ENCODE peak calls at places on chromosomes 3 and 15, in four cellular contexts. E, R, S and V are unnamed samples.

GRCh38 chr15:63718590-63719035 is 115.1 kb downstream of the HERC1 start:
- DNase-seq in E (no peak), R (no peak), S (no peak), V (no peak)

GRCh38 chr15:57525581-57525980 is 66.1 kb upstream of the MYZAP start:
- DNase-seq in E (no peak), S (no peak), R (no peak), V (no peak)

GRCh38 chr15:55741592-55742497 is 1.1 kb downstream of the PRTG start:
- DNase-seq in S (peak; percentile 70), E (peak; percentile 16), R (no peak), V (peak; percentile 72)

GRCh38 chr3:49025005-49025792 is 3.3 kb downstream of the NDUFAF3 start:
- DNase-seq in E (peak; percentile 79), R (no peak), S (no peak), V (no peak)

GRCh38 chr15:35218215-35218614 is 133.1 kb upstream of the NANOGP8 start:
- DNase-seq in R (no peak), E (no peak), S (no peak), V (no peak)

GRCh38 chr3:78481050-78481449 is 1286.7 kb downstream of the ROBO1 start:
- DNase-seq in S (no peak), E (no peak), R (no peak), V (no peak)

GRCh38 chr3:62874398-62875102 is 666 bp downstream of the CADPS start:
- DNase-seq in S (peak; percentile 56), E (no peak), R (no peak), V (peak; percentile 78)

GRCh38 chr3:159824341-159824740 is 164.3 kb upstream of the IL12A start:
- DNase-seq in E (no peak), R (peak; percentile 56), S (no peak), V (no peak)

GRCh38 chr15:73305331-73306211 is 63.2 kb downstream of the HCN4 start:
- DNase-seq in R (peak; percentile 61), S (peak; percentile 83), E (no peak), V (peak; percentile 89)

GRCh38 chr3:108736821-108737220 is 20.4 kb downstream of the RETNLB start:
- DNase-seq in R (no peak), S (no peak), E (no peak), V (no peak)

GRCh38 chr3:119884161-119884557 is 102.3 kb downstream of the NR1I2 start:
- DNase-seq in E (no peak), R (no peak), S (no peak), V (no peak)

GRCh38 chr3:105473521-105474223 is 107.0 kb downstream of the ALCAM start:
- DNase-seq in E (no peak), S (peak; percentile 51), R (no peak), V (no peak)

GRCh38 chr3:58607816-58608215 is 30.6 kb upstream of the FAM107A start:
- DNase-seq in R (no peak), S (no peak), E (peak; percentile 26), V (no peak)

GRCh38 chr15:85878866-85879265 is 84.1 kb upstream of the KLHL25 start:
- DNase-seq in E (no peak), S (no peak), R (no peak), V (no peak)

GRCh38 chr15:92124669-92125068 is 269.0 kb upstream of the ST8SIA2 start:
- DNase-seq in R (no peak), S (no peak), E (no peak), V (no peak)

GRCh38 chr3:196135693-196136639 is 54.1 kb upstream of the TFRC start:
- DNase-seq in E (no peak), S (no peak), R (no peak), V (no peak)

GRCh38 chr15:41659855-41660234 is 360 bp upstream of the MGA start:
- DNase-seq in E (no peak), R (no peak), S (no peak), V (peak; percentile 66)

GRCh38 chr15:80172401-80172800 is 19.6 kb downstream of the FAH start:
- DNase-seq in E (no peak), S (no peak), R (no peak), V (no peak)

GRCh38 chr15:61157933-61158332 is 71.2 kb downstream of the RORA start:
- DNase-seq in E (no peak), S (no peak), R (no peak), V (no peak)

GRCh38 chr3:129022114-129022994 is 21.2 kb downstream of the EFCC1 start:
- DNase-seq in E (no peak), R (no peak), S (no peak), V (no peak)

GRCh38 chr15:91255788-91256187 is 155.7 kb downstream of the SV2B start:
- DNase-seq in R (no peak), E (no peak), S (no peak), V (no peak)

GRCh38 chr3:72811551-72811950 is 36.7 kb downstream of the SHQ1 start:
- DNase-seq in R (no peak), S (no peak), E (no peak), V (peak; percentile 71)

GRCh38 chr3:56845505-56845904 is 43.8 kb upstream of the ARHGEF3 start:
- DNase-seq in E (no peak), S (no peak), R (no peak), V (no peak)

GRCh38 chr3:17740703-17741102 is 1.7 kb downstream of the TBC1D5 start:
- DNase-seq in S (no peak), E (peak; percentile 28), R (no peak), V (no peak)

GRCh38 chr15:25850154-25851111 is 12.7 kb downstream of the ATP10A start:
- DNase-seq in S (peak; percentile 67), E (peak; percentile 9), R (no peak), V (peak; percentile 70)

GRCh38 chr15:90869601-90870353 is 1.4 kb downstream of the FURIN start:
- DNase-seq in S (peak; percentile 61), E (no peak), R (peak; percentile 85), V (peak; percentile 72)

GRCh38 chr3:72633534-72633933 is 214.7 kb downstream of the SHQ1 start:
- DNase-seq in R (no peak), E (no peak), S (no peak), V (no peak)

GRCh38 chr15:68114356-68114755 is 60.2 kb downstream of the PIAS1 start:
- DNase-seq in S (no peak), E (peak; percentile 76), R (no peak), V (no peak)

GRCh38 chr3:22671848-22672247 is 531.3 kb upstream of the UBE2E2 start:
- DNase-seq in E (no peak), R (no peak), S (no peak), V (no peak)
- TF ChIP-seq CTCF in E (no peak), R (no peak), S (no peak), V (no peak)

DNA sequence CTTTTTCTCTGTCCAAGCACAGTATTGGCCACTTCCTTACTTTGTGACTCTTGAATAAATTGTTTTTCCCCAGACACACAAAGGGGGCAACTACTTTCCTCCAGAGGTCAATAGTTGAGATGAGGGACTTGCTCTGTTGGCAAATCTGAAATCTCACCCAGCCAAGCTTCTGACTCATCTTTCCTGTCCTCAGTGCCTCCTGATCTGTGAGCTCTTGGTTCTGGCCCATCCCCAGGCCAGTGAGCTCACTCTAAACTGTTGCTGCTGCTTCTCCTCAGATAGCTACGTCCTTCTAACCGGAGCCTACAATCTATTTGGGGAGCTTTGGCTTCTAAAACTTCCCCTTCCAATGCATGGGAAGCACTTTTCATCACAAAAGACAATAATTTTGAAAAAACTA is 50.0 kb upstream of the NMD3 start:
- DNase-seq in E (no peak), R (no peak), S (no peak), V (no peak)
- TF ChIP-seq EZH2phosphoT487 in E (no peak), R (no peak), S (no peak), V (no peak)

GRCh38 chr3:10353661-10354372 is 32.9 kb upstream of the SEC13 start:
- DNase-seq in R (no peak), S (no peak), E (no peak), V (no peak)

GRCh38 chr3:10351013-10351735 is 30.3 kb upstream of the SEC13 start:
- DNase-seq in S (peak; percentile 54), R (no peak), E (no peak), V (peak; percentile 69)

GRCh38 chr3:10353160-10353559 is 32.2 kb upstream of the SEC13 start:
- DNase-seq in E (no peak), S (peak; percentile 27), R (no peak), V (no peak)

GRCh38 chr3:10350324-10350985 is 29.5 kb upstream of the SEC13 start:
- DNase-seq in E (no peak), S (no peak), R (no peak), V (no peak)

DNA sequence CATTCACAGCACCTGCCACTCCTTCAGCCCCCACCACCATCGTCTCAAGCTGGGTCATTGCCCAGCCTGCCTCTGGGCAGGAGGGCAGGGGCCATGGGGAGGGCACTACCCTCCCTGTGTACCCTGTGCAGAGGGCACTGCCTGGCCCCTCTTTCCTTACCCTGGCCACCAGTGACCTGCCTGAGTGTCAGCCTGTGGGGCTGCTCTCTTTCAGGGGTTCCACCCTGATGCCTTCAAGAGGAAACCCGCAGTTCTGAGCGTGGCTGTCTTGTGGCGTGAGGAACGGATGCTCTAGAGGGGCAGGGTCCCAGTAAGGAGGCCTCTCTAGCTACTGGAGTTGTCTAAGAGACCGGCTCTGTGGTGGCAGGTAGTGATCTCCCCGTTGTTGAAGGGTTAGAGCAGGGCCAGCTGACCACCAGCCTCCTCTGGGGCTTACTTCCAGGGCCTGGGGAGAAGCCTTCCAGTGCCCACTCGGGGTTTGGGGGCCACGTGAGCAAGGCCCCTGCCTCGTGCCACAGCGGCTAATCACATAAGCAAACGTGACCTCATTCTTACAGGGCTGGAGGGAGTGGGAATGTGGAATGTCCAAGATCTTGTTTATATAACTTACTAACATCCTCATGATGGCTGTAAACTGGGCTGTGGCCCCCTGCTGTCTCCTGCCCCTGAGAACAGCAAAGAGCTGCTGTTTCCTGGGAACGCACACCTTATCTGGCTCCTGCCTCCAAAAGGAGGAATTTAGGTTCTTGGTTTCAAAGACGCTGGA is 31.4 kb upstream of the SEC13 start:
- DNase-seq in S (no peak), E (no peak), R (no peak), V (no peak)
- TF ChIP-seq CTCF in S (no peak), E (no peak), R (no peak), V (no peak)

DNA sequence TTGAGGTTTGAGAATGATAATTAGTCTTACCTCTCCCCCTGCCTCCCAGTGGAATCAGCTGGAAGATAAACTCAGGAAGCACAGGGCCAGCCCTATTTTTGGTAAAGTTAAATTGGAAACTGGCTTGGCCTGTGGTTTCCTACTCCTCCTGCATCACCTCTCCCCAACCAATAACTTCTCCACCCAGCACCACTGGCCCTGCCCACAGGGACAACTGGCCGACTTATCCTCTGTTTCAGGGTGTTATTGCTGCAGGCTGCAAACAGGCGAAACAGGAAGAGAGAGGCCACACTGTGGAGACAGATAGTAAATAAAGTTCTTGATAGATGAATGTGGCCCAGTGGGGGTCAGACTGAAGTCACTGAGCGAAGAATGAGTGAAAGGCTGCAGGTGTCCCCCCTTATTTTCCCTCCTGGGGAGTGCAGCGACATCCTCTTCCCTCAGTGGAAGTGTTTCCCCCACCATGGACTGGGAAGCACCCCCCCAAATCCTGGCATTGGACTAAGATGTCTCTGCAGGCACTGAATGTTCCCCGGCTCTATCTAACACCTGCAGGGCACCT is 47.1 kb downstream of the PDIA5 start:
- DNase-seq in R (no peak), E (no peak), S (no peak), V (no peak)
- TF ChIP-seq EZH2phosphoT487 in R (no peak), E (no peak), S (no peak), V (no peak)

GRCh38 chr3:94285874-94286273 is 223.0 kb downstream of the NSUN3 start:
- DNase-seq in S (peak; percentile 26), E (no peak), R (no peak), V (peak; percentile 17)
- TF ChIP-seq CTCF in S (peak; percentile 44), E (peak; percentile 15), R (no peak), V (peak; percentile 37)